ENCODE peak calls at places on chromosomes 5 and 9, in five cellular contexts. Y, W, F, E and P are unnamed samples.
A peak's percentile ranks its signal among the peaks of the same experiment; 100 is the strongest.

GRCh38 chr9:91207889-91208651 is 153.6 kb downstream of the AUH start:
- DNase-seq in F (no peak), W (no peak), Y (no peak), E (peak; percentile 63), P (no peak)

GRCh38 chr9:69035438-69036316 is at the start of gene FXN:
- DNase-seq in E (peak; percentile 85), F (peak; percentile 90), W (peak; percentile 87), Y (peak; percentile 84), P (peak; percentile 85)

GRCh38 chr5:103891151-103891550 is 328.6 kb upstream of the NUDT12 start:
- DNase-seq in F (no peak), E (no peak), W (no peak), Y (no peak), P (no peak)

GRCh38 chr5:89936576-89936975 is 473.0 kb downstream of the CETN3 start:
- DNase-seq in W (no peak), E (no peak), Y (no peak), F (no peak), P (no peak)

GRCh38 chr9:105053209-105053652 is 125.3 kb upstream of the ABCA1 start:
- DNase-seq in Y (no peak), E (peak; percentile 88), W (no peak), F (peak; percentile 56), P (peak; percentile 30)

GRCh38 chr5:170538096-170538465 is 34.3 kb downstream of the KCNIP1 start:
- DNase-seq in E (no peak), Y (no peak), F (peak; percentile 26), W (no peak), P (no peak)

GRCh38 chr9:18542837-18543405 is 69.0 kb downstream of the ADAMTSL1 start:
- DNase-seq in Y (no peak), W (no peak), E (peak; percentile 35), F (no peak), P (no peak)

GRCh38 chr5:80852331-80853245 is 107.6 kb upstream of the RASGRF2 start:
- DNase-seq in W (no peak), E (peak; percentile 12), Y (no peak), F (no peak), P (no peak)

GRCh38 chr5:173919443-173919842 is 31.3 kb downstream of the CPEB4 start:
- DNase-seq in W (peak; percentile 37), Y (no peak), E (peak; percentile 35), F (peak; percentile 15), P (no peak)

GRCh38 chr5:72539038-72539437 is 31.8 kb upstream of the ZNF366 start:
- DNase-seq in E (no peak), F (no peak), W (no peak), Y (no peak), P (no peak)

GRCh38 chr5:67292201-67292940 is 95.8 kb upstream of the CD180 start:
- DNase-seq in Y (no peak), E (no peak), F (no peak), W (no peak), P (no peak)

GRCh38 chr5:67291671-67292070 is 95.1 kb upstream of the CD180 start:
- DNase-seq in Y (no peak), W (no peak), E (no peak), F (no peak), P (no peak)

GRCh38 chr5:67297376-67297775 is 100.8 kb upstream of the CD180 start:
- DNase-seq in F (no peak), Y (no peak), W (no peak), E (no peak), P (no peak)

GRCh38 chr5:67293177-67293576 is 96.6 kb upstream of the CD180 start:
- DNase-seq in F (no peak), E (no peak), Y (no peak), W (no peak), P (no peak)

DNA sequence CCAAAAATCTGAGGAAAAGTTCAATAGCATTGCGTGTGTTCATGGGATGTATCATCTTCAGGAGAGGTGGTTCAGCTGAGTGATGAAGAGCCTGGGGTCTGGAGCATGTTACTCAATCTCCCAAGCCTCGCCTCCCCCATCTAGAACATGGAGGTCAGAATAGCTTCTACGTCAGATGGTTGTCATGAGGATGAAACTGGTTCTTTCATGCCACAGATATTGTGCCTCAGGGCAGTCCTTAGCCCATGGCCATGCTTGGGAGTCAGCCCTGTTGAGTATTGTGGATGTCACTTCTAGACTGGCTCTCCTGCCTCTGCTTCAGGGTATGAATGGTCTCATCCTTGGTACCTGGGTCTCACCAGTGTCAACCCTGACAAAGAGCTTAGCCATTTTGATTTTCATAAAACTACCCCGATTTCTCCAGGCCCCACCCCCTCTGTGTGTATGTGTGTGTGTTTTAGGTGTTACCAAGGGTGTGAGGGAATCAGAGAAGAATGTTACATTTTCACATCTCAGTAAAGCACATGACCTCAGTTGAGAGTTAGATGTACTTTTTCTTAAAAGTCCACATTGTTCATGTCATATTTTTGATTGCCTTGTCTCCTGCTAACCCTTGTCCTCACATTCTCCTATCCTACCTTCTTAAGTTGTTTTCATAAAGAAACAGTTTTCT is 97.8 kb upstream of the CD180 start:
- DNase-seq in E (no peak), Y (no peak), W (no peak), F (no peak), P (no peak)
- H3K4me3 ChIP-seq in E (no peak overlapping the region), Y (no peak overlapping the region), W (no peak overlapping the region), F (no peak overlapping the region), P (no peak overlapping the region)

DNA sequence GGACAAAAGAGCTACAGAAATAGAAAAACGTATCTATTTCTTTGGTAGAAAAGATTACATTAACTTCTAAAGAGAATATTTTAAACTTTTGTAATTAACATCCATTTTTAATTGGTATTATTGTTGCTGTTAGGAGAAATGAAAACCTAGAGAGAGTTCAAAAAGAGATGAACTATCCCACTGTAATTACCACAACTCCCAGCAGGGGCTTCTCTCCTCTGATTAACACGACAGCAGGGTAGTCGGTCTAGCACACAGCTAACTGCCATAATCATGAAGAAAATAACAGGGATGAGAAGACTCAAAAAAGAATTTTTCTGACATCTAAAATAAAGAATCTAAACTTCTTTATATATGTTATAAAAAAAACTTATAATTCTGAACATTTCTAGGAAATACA is 86.2 kb upstream of the CDH9 start:
- DNase-seq in W (no peak), Y (no peak), E (peak; percentile 60), F (peak; percentile 47), P (no peak)
- TF ChIP-seq CTCF in W (no peak), Y (no peak), E (peak; percentile 75), F (peak; percentile 48), P (no peak)

GRCh38 chr5:172114875-172115422 is 73.1 kb downstream of the STK10 start:
- DNase-seq in E (no peak), W (peak; percentile 46), F (no peak), Y (no peak), P (peak; percentile 67)
- H3K4me3 ChIP-seq in E (no peak overlapping the region), W (no peak overlapping the region), F (no peak overlapping the region), Y (no peak overlapping the region), P (no peak overlapping the region)

GRCh38 chr9:16637218-16637617 is 233.3 kb downstream of the BNC2 start:
- DNase-seq in W (no peak), Y (no peak), F (no peak), E (no peak), P (no peak)

GRCh38 chr9:16639644-16640043 is 230.8 kb downstream of the BNC2 start:
- DNase-seq in Y (no peak), F (no peak), W (no peak), E (no peak), P (no peak)

GRCh38 chr9:16637938-16638337 is 232.5 kb downstream of the BNC2 start:
- DNase-seq in E (no peak), Y (no peak), W (no peak), F (no peak), P (no peak)

GRCh38 chr9:16642421-16643109 is 227.9 kb downstream of the BNC2 start:
- DNase-seq in E (no peak), W (no peak), F (no peak), Y (no peak), P (no peak)

GRCh38 chr9:16640649-16641048 is 229.8 kb downstream of the BNC2 start:
- DNase-seq in Y (no peak), E (peak; percentile 39), F (no peak), W (no peak), P (peak; percentile 65)
- TF ChIP-seq CTCF in Y (no peak), E (peak; percentile 37), F (peak; percentile 15), W (no peak), P (peak; percentile 34)

DNA sequence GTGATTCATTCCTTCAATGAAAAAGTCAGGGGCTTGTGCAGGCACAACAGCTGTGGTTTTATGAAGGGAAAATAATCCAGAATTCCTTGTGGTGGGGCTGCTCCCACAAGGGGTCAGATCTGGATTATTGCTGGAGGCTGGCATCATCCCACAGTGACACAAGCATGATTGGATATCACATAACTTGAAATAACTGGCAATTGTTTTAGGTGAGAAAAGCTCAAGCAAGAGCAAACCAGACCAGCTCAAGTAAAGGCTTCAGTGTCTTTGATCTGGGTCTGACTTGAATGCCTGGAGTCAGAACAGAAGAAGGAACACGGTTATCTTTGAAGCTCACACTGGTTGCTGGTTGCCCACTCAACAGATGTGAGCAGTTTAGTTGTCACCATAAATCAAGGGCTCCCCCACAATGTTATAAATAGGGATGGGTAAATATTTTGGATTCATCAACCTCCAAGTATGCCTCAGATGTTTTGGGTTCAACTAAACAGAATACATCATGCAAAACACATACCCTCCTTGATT is 3.1 kb upstream of the ZNF474 start:
- DNase-seq in W (no peak), F (no peak), E (peak; percentile 18), Y (no peak), P (no peak)
- H3K4me3 ChIP-seq in W (no peak overlapping the region), F (no peak overlapping the region), E (no peak overlapping the region), Y (no peak overlapping the region), P (no peak overlapping the region)

DNA sequence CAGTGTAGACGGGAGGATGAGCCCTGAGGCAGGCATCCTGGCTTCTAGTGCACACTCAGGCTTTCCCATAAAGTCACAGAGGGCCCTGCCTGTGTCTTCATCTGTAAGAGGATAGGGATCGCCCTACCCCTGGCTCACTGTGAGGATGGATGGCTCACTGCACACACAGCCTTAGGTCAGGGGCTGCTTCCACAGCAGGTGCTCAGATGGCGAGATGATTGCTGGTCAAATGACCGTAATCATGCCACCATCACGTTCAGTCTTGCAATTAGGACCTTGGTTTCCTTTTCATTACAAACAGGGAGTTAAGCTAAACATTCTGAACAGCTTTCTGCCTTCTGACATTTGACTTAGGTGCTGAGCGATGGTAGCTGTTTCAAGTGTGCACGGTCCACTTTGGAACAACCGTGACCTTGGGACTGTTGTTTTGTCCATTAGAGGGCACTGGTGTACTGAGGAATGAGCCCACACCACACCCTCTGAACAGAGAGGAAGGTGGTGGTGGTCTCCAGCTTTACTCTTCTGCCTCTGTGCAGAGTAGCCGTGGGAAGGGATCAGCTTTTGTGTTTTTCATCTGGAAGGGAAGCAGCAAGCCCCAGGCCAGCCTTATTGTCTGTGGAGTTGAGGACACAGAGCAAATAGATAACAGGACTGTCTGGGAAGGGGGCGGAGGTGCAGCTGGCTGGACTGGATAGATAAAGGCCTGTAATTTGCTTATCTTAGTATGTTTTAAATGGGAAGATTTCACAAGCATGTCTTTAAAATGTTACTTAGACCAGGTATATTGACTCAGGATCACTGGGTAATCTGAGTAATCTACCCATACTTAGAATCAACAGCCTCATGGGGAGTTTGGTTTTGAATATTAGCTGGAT is 183.1 kb downstream of the TRIO start:
- DNase-seq in F (peak; percentile 26), Y (no peak), W (no peak), E (no peak), P (no peak)
- TF ChIP-seq CTCF in F (peak; percentile 28), Y (no peak), W (no peak), E (peak; percentile 32), P (peak; percentile 20)

DNA sequence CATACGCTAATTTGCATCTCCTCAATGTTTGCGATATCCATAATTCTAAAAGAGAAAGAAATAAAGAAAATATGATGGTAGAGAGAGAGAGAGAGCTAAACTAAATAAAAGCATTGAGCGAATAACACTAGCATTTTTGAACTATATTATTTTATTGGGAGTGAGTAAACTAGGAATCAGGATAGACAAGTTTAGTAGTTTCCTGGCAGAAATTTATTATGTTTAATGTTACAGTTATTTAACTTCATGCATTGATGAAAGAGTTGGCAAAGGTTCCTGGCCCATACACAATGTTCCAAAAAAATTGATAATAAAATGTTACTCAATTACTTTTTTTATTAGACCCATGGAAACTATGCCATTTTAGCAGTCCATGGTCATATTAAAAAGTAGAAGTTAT is 1708.2 kb upstream of the CDH6 start:
- DNase-seq in E (no peak), F (no peak), W (no peak), Y (no peak), P (no peak)
- H3K4me3 ChIP-seq in E (no peak overlapping the region), F (no peak overlapping the region), W (no peak overlapping the region), Y (no peak overlapping the region), P (no peak overlapping the region)